ENCODE peak calls at places on chromosomes 13 and 19, in six cellular contexts. E is IMR-90, Y is H9, A is mesendoderm, I is neuronal stem cell, Z is H1. W is an unnamed sample.

GRCh38 chr19:18051887-18052286 is 34.8 kb downstream of the IL12RB1 start:
- DNase-seq in Z (no peak), I (no peak), Y (no peak), E (no peak), A (no peak), W (no peak)

GRCh38 chr19:11849264-11849615 is 714 bp downstream of the ZNF439 start:
- DNase-seq in A (no peak), I (no peak), Z (no peak), E (no peak), Y (no peak), W (peak)

GRCh38 chr19:11382898-11383705 is 1.0 kb downstream of the EPOR start:
- DNase-seq in Y (peak), I (no peak), A (peak), E (no peak), Z (peak), W (peak)

GRCh38 chr13:32314968-32315254 is 252 bp downstream of the ZAR1L start:
- DNase-seq in E (peak), A (peak), Y (no peak), Z (no peak), I (peak), W (no peak)

GRCh38 chr13:79435549-79435948 is 29.5 kb upstream of the RBM26 start:
- DNase-seq in I (no peak), E (peak), Y (no peak), A (no peak), Z (no peak), W (peak)

GRCh38 chr19:52941941-52942370 is 18.7 kb upstream of the ZNF888 start:
- DNase-seq in E (peak), Z (peak), Y (peak), I (no peak), A (peak), W (peak)

GRCh38 chr13:29830000-29830399 is 20.4 kb downstream of the UBL3 start:
- DNase-seq in A (no peak), Z (no peak), Y (no peak), E (no peak), I (no peak), W (no peak)

GRCh38 chr13:42525035-42525504 is 48.9 kb upstream of the TNFSF11 start:
- DNase-seq in Z (no peak), A (no peak), I (no peak), Y (no peak), E (no peak), W (no peak)

GRCh38 chr13:87274209-87274819 is 396.9 kb upstream of the SLITRK5 start:
- DNase-seq in I (peak), Y (peak), A (peak), E (peak), Z (peak), W (peak)

GRCh38 chr19:38729653-38730469 is 14.4 kb downstream of the CAPN12 start:
- DNase-seq in Y (peak), I (peak), E (peak), A (peak), Z (peak), W (peak)

GRCh38 chr13:41652735-41653361 is 195.5 kb downstream of the RGCC start:
- DNase-seq in Z (no peak), A (peak), I (peak), Y (no peak), E (peak), W (peak)

GRCh38 chr19:19501798-19502197 is 13.6 kb downstream of the TSSK6 start:
- DNase-seq in Z (no peak), Y (no peak), E (no peak), A (no peak), I (no peak), W (no peak)

GRCh38 chr13:42894765-42895181 is 97.3 kb downstream of the EPSTI1 start:
- DNase-seq in I (no peak), A (no peak), Y (no peak), Z (no peak), E (peak), W (no peak)

GRCh38 chr13:24274452-24274971 is 34.9 kb upstream of the C1QTNF9 start:
- DNase-seq in A (no peak), E (peak), Y (no peak), I (no peak), Z (no peak), W (peak)

GRCh38 chr19:16391301-16392055 is 66.9 kb downstream of the KLF2 start:
- DNase-seq in E (no peak), A (no peak), I (no peak), Y (no peak), Z (no peak), W (no peak)

GRCh38 chr13:69319659-69320058 is 788.0 kb upstream of the ATXN8OS start:
- DNase-seq in Z (no peak), E (no peak), Y (no peak), I (no peak), A (no peak), W (no peak)

GRCh38 chr19:38793186-38793585 is 4.2 kb downstream of the LGALS7B start:
- DNase-seq in A (no peak), E (peak), I (no peak), Z (no peak), Y (no peak), W (peak)

DNA sequence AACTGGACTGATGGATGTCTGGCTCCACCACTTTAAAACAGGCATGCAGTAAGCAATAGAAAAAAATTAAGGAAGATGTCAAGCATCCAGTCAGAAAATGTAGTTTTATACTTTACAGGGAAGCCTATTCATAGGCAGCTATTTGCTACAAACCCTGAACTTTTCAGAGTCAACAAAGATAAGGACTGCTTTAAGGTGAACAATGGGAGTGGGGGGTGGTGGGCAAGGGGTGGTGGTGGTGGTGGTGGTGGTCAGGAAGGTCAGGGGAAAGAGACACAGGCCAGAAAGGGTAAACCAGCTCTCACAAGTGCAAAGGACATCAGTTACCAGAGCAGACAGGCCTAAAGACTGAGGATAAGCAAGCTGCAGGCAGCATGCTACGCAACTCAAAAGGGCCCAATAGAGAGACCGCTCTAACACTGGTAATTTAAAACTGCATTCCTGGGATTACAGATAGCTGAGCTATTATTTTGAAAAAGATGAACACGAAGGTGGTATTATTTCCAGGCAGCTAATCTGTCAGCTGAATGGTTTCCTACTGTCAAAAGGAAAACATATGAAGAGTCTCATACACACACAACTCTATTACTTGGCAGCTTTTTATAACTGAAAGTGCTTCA is 14.8 kb downstream of the BRD4 start:
- DNase-seq in A (no peak), I (no peak), E (peak), Y (no peak), Z (no peak), W (peak)
- H2AK5ac ChIP-seq in A (no peak), I (no peak), E (peak), Y (no peak), Z (no peak), W (no peak)

DNA sequence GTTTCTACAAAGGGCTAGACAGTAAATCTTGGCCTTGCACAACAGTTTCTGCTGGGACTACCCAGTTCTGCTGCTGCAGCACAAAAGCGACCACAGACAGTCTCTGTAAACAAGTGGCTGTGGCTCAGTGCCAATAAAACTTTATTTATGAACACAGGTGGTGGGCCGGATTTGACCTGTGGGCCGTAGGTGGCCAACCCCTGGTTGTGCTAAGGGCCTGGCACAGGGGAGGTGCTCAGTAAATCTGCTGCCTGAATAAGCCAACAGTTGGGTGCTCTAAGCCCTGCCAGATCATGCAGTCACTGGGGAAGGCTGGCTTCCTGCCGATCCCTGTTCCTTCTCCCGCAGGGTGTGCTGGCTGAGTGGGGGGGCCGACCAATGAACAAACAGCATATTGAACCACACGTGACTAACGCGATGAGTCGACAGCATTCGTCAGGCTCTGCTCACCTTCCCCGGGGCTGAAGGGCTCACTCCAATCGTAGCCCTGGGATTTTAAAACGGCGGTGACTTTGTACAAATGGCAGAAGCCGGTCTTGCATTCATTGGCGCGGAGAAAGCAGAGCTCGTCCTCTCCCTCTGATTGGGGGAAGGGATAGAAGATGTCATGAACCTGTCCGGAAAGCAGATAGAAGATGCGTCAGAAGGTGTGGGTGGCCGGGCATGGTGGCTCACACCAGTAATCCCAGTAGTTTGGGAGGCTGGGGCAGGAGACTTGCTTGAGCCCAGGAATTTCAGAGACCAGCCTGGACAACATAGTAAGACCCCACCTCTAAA is 24.3 kb upstream of the MYDGF start:
- DNase-seq in Y (no peak), E (peak), Z (no peak), A (no peak), I (no peak), W (no peak)
- H2AK5ac ChIP-seq in Y (no peak), E (peak), Z (no peak), A (no peak), I (no peak), W (no peak)

GRCh38 chr13:45413826-45414312 is 4.3 kb downstream of the SLC25A30 start:
- DNase-seq in E (no peak), A (no peak), I (no peak), Y (no peak), Z (no peak), W (no peak)
- H2AK5ac ChIP-seq in E (no peak), A (no peak), I (no peak), Y (no peak), Z (no peak), W (no peak)

DNA sequence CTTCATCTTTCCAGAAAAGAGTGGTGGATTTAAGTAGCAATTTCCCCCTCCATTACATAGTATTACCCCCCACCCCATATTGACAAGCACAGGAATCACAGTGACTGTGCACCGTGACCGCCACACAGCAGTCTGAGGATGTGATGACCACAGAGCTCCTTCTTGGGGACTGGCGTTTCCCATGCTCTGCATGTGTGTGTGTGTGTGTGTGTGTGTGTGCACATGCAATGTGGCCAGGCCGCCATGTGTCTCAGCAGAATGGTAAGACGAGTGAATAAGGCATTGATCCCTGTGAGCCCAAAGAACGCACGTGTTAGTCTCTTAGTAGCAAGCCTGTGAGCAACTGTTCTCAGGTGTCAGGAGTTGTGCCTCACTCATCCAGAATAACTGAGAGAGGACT is 43.8 kb upstream of the CHST8 start:
- DNase-seq in E (no peak), A (no peak), Z (no peak), I (no peak), Y (no peak), W (no peak)
- H2AK5ac ChIP-seq in E (no peak), A (no peak), Z (no peak), I (no peak), Y (no peak), W (no peak)

DNA sequence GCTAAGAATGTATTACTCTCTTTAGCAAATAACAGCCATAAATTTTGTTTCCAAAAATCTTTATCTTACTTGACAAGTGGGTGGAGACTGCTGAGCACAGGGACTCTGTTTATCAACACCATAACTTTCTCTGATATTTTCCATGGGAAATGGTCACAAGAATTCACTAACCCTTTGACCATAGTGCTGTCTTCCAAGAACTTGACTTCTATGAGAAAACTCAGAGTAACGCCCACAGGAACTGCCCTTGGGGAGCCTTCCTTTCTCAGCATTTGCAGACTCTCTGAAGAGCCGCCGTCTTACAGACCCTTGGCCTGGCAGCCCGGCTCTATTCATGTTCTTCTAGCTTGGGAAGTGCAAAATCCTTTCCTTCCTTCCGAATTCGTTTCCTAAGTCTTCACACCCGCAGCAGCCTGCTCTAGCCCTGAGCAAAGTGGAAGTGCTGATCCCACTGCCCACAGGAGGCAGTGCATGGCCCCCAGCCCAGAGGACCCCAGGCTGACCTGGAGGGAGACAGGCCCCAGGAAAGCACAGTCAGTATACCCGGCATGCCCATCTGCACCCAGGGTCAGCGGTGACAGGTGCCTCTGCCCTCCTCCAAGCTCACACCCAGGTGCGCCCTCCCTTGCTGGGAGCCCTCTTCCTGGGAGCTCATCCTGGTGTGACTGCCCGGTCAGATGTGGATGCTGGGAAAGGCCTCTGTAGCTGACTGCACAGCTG is 10.2 kb downstream of the GAS6 start:
- DNase-seq in E (peak), I (no peak), Y (peak), Z (peak), A (no peak), W (no peak)
- H2AK5ac ChIP-seq in E (peak), I (peak), Y (no peak), Z (no peak), A (no peak), W (no peak)

GRCh38 chr13:51333421-51333820 is 6.1 kb upstream of the SERPINE3 start:
- DNase-seq in Y (no peak), I (no peak), Z (no peak), E (no peak), A (no peak), W (no peak)

GRCh38 chr13:51330741-51331140 is 8.8 kb upstream of the SERPINE3 start:
- DNase-seq in Z (no peak), I (no peak), E (no peak), Y (no peak), A (no peak), W (no peak)

GRCh38 chr13:51333826-51334225 is 5.7 kb upstream of the SERPINE3 start:
- DNase-seq in E (no peak), I (no peak), Y (no peak), A (no peak), Z (no peak), W (no peak)

GRCh38 chr13:51332566-51333361 is 6.7 kb upstream of the SERPINE3 start:
- DNase-seq in E (no peak), Y (no peak), Z (no peak), I (no peak), A (no peak), W (peak)

DNA sequence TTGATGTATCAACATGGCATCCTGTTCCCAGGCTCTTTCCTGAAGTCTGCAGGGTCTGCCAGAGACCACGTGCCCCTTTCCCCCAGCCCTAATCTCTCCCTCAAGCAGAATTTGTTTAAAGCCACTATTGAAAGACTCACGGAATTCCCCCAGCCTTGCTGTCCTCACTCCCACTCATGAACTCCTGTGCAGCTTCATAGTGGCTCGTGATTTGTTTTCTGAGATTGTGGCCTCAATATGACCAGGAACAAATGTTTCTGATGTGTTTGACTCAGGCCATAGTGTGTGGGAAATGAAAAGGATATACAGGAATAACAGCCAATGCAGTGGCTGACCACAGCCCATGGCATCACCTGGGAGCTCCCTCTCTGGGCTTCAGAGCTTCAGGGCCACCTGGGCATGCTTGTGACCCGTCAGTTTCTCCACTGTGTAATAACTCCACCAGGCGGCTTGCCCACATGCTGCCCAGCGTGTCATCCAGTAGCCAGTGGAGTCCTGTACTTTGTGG is 8.1 kb upstream of the SERPINE3 start:
- DNase-seq in A (no peak), Y (no peak), I (no peak), E (no peak), Z (peak), W (no peak)
- H2AK5ac ChIP-seq in A (no peak), Y (no peak), I (no peak), E (no peak), Z (no peak), W (no peak)

GRCh38 chr19:3667037-3667638 is 33.1 kb downstream of the PIP5K1C start:
- DNase-seq in I (no peak), Y (no peak), E (no peak), A (no peak), Z (no peak), W (no peak)
- H2AK5ac ChIP-seq in I (peak), Y (no peak), E (no peak), A (no peak), Z (no peak), W (no peak)

GRCh38 chr13:100306444-100306999 is 217.6 kb downstream of the PCCA start:
- DNase-seq in E (no peak), A (no peak), Z (no peak), I (no peak), Y (no peak), W (no peak)
- H2AK5ac ChIP-seq in E (no peak), A (no peak), Z (no peak), I (no peak), Y (no peak), W (no peak)

GRCh38 chr13:34588362-34588761 is 353.7 kb upstream of the NBEA start:
- DNase-seq in Y (no peak), Z (no peak), A (no peak), I (no peak), E (no peak), W (no peak)
- H2AK5ac ChIP-seq in Y (no peak), Z (no peak), A (no peak), I (no peak), E (no peak), W (no peak)

W was measured in trophoblast cell.